ENCODE peak calls at places on chromosome 5, in nine cellular contexts. V is hepatocyte, F is spleen, M is transverse colon, Q is uterus, U is right atrium auricular region, Z is fibroblast of lung, T is endodermal cell, S is PC-9. R is an unnamed sample.

GRCh38 chr5:101580591-101580990 is 677.5 kb upstream of the ST8SIA4 start:
- DNase-seq in V (no peak), Z (no peak), T (no peak), U (no peak), S (no peak), F (no peak), M (no peak), Q (no peak), R (no peak)

GRCh38 chr5:105956456-105957177 is 1714.1 kb downstream of the EFNA5 start:
- DNase-seq in F (no peak), Q (no peak), V (no peak), S (no peak), T (no peak), U (no peak), M (no peak), Z (peak; percentile 39), R (no peak)

GRCh38 chr5:58264276-58264675 is 195.6 kb downstream of the PLK2 start:
- DNase-seq in U (no peak), V (no peak), T (no peak), S (no peak), M (no peak), F (no peak), Z (no peak), Q (no peak), R (no peak)

GRCh38 chr5:172420215-172420934 is 34.0 kb downstream of the SH3PXD2B start:
- DNase-seq in M (peak; percentile 89), Q (peak; percentile 88), T (peak; percentile 75), F (no peak), V (peak; percentile 82), Z (peak; percentile 97), U (peak; percentile 93), S (peak; percentile 90), R (peak; percentile 67)

GRCh38 chr5:34991486-34992238 is 56.1 kb downstream of the AGXT2 start:
- DNase-seq in S (no peak), M (no peak), Z (peak; percentile 36), U (no peak), T (no peak), F (no peak), V (no peak), Q (no peak), R (no peak)

GRCh38 chr5:176806137-176806536 is 4.2 kb upstream of the UNC5A start:
- DNase-seq in U (no peak), T (peak; percentile 82), Q (no peak), Z (peak; percentile 10), V (no peak), F (no peak), M (no peak), S (no peak), R (no peak)

GRCh38 chr5:114780290-114780689 is 389.4 kb downstream of the TRIM36 start:
- DNase-seq in F (no peak), Z (no peak), M (no peak), V (no peak), Q (no peak), U (no peak), S (no peak), T (no peak), R (no peak)

GRCh38 chr5:124154714-124155113 is 591.7 kb downstream of the ZNF608 start:
- DNase-seq in F (no peak), Q (no peak), U (no peak), M (no peak), S (no peak), T (no peak), V (no peak), Z (peak; percentile 22), R (no peak)

GRCh38 chr5:38403407-38403806 is 145.0 kb downstream of the EGFLAM start:
- DNase-seq in M (no peak), T (no peak), S (no peak), Z (peak; percentile 34), F (no peak), U (no peak), Q (no peak), V (no peak), R (peak; percentile 33)

GRCh38 chr5:163888366-163888765 is 382.9 kb downstream of the MAT2B start:
- DNase-seq in Z (peak; percentile 37), U (no peak), M (no peak), T (no peak), Q (no peak), S (no peak), V (no peak), F (no peak), R (no peak)

GRCh38 chr5:139642891-139643871 is 5.0 kb upstream of the CXXC5 start:
- DNase-seq in Z (no peak), Q (no peak), F (peak; percentile 72), S (peak; percentile 79), M (peak; percentile 88), T (peak; percentile 59), U (no peak), V (peak; percentile 91), R (no peak)

GRCh38 chr5:134051305-134051704 is 46.5 kb upstream of the VDAC1 start:
- DNase-seq in Q (no peak), M (no peak), F (no peak), V (no peak), S (peak; percentile 81), T (no peak), U (no peak), Z (no peak), R (no peak)

GRCh38 chr5:151721087-151721646 is 34.5 kb upstream of the SPARC start:
- DNase-seq in S (no peak), V (no peak), Z (no peak), T (peak; percentile 50), F (no peak), Q (no peak), U (no peak), M (no peak), R (no peak)

GRCh38 chr5:83645936-83646335 is 74.7 kb downstream of the HAPLN1 start:
- DNase-seq in Z (peak; percentile 52), M (no peak), U (no peak), F (no peak), T (no peak), V (no peak), Q (no peak), S (no peak), R (no peak)

GRCh38 chr5:146047396-146047795 is 58.0 kb downstream of the PLAC8L1 start:
- DNase-seq in Z (no peak), M (peak; percentile 79), S (no peak), V (no peak), Q (no peak), F (no peak), T (no peak), U (no peak), R (no peak)

GRCh38 chr5:171226864-171227263 is 82.2 kb upstream of the TLX3 start:
- DNase-seq in U (no peak), V (no peak), Z (no peak), M (no peak), S (no peak), F (no peak), Q (no peak), T (no peak), R (no peak)

GRCh38 chr5:132760043-132760420 is 12.8 kb downstream of the CCNI2 start:
- DNase-seq in Z (no peak), U (peak; percentile 40), S (no peak), Q (no peak), T (peak; percentile 22), M (peak; percentile 6), F (no peak), V (no peak), R (no peak)

DNA sequence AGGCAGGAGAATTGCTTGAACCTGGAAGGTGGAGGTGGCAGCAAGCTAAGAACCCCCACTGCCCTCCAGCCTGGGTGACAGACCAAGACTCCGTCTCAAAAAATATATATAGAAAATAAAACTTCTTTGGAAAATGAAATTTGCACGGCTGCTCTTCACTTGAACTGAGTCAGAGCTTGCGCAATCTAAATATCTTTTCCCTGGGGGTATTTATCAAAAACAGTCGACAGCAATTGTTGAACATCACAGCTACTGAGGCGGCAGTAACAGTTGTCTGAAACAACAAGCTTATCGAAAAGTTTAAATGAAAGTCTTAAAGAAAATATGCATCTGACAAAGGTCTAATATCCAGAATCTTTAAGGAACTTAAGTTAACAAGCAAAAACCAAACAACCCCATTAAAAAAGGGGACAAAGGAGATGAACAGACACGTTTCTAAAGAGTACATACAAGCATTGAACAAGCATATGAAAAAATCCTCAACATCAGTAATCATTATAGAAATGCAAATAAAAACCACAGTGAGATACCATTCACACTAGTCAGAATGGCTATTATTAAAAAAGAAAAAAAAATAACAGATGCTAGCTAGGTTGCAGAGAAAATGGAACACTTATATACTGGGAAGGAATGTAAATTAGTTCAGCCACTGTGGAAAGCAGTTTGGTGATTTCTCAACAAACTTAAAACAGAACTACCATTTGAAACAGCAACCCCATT is 153.6 kb upstream of the CDH9 start:
- DNase-seq in U (no peak), Q (no peak), V (no peak), S (no peak), T (no peak), Z (peak; percentile 40), M (no peak), F (no peak), R (no peak)
- H3K9me3 ChIP-seq in U (no peaks in the 10 kb centered on the region), Q (no peaks in the 10 kb centered on the region), V (no peaks in the 10 kb centered on the region), S (no peaks in the 10 kb centered on the region), T (no peaks in the 10 kb centered on the region), Z (no peaks in the 10 kb centered on the region), M (peaks cover 8% of the 10 kb centered on the region), F (peaks cover 16% of the 10 kb centered on the region), R (no peaks in the 10 kb centered on the region)

GRCh38 chr5:21661129-21661528 is 1192.0 kb downstream of the CDH12 start:
- DNase-seq in F (no peak), M (no peak), V (no peak), Z (peak; percentile 18), U (no peak), S (no peak), Q (no peak), T (no peak), R (no peak)

GRCh38 chr5:21665525-21665924 is 1187.6 kb downstream of the CDH12 start:
- DNase-seq in F (no peak), U (no peak), M (no peak), V (no peak), Q (no peak), Z (no peak), S (no peak), T (no peak), R (no peak)

DNA sequence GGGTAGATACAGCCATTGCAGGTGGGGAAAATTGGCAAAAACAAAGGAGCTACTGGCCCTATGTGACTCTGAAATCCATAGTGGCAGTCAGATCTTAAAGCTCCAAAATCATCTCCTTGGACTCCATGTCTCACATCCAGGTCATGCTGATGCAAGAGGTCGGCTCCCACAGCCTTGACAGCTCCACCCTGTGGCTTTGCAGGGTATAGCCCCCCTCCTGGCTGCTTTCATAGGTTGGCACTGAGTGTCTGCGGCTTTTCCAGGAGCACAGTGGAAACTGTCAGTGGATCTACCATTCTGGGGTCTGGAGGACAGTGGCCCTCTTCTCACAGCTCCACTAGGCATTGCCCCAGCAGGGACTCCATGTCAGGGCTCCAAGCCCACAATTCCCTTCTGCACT is 1190.1 kb downstream of the CDH12 start:
- DNase-seq in T (peak; percentile 76), V (no peak), F (no peak), U (no peak), S (no peak), Z (no peak), Q (no peak), M (no peak), R (no peak)
- TF ChIP-seq CTCF in T (peak; percentile 47), V (no peak), F (no peak), U (no peak), S (peak; percentile 34), Z (no peak), Q (no peak), M (no peak), R (peak; percentile 29)

GRCh38 chr5:88691945-88692868 is 190.8 kb downstream of the MEF2C start:
- DNase-seq in F (peak; percentile 62), V (no peak), M (no peak), Z (no peak), S (no peak), Q (no peak), T (peak; percentile 68), U (no peak), R (no peak)
- H3K4me3 ChIP-seq in F (peak overlapping the region; percentile 41), V (no peak overlapping the region), M (no peak overlapping the region), Z (peak overlapping the region; percentile 34), S (peak overlapping the region; percentile 55), Q (no peak overlapping the region), T (peak overlapping the region; percentile 50), U (no peak overlapping the region), R (no peak overlapping the region)

GRCh38 chr5:107170620-107171019 is 500.1 kb downstream of the EFNA5 start:
- DNase-seq in M (no peak), Q (no peak), T (no peak), Z (no peak), S (no peak), U (no peak), V (no peak), F (no peak), R (no peak)
- H3K9me3 ChIP-seq in M (peaks cover 10% of the 10 kb centered on the region), Q (no peaks in the 10 kb centered on the region), T (peaks cover 15% of the 10 kb centered on the region), Z (no peaks in the 10 kb centered on the region), S (peaks cover 10% of the 10 kb centered on the region), U (no peaks in the 10 kb centered on the region), V (no peaks in the 10 kb centered on the region), F (peaks cover 14% of the 10 kb centered on the region), R (peaks cover 5% of the 10 kb centered on the region)